ENCODE peak calls at places on chromosomes 3 and 15, in six cellular contexts. B, C, F, R, Q and W are unnamed samples.

GRCh38 chr3:58691997-58692396 is 25.4 kb upstream of the FAM3D start:
- DNase-seq in C (peak; percentile 24), B (no peak), F (peak; percentile 3), R (no peak), Q (no peak), W (no peak)

GRCh38 chr15:101043011-101043410 is 123.9 kb downstream of the LRRK1 start:
- DNase-seq in F (no peak), Q (no peak), B (no peak), R (no peak), C (no peak), W (no peak)

GRCh38 chr3:188350956-188351355 is 197.0 kb downstream of the LPP start:
- DNase-seq in B (no peak), Q (no peak), R (no peak), F (no peak), C (no peak), W (no peak)

GRCh38 chr3:54633444-54634121 is 294.3 kb downstream of the LRTM1 start:
- DNase-seq in F (no peak), R (no peak), B (no peak), C (no peak), Q (no peak), W (no peak)

GRCh38 chr3:83928391-83928790 is 1030.4 kb upstream of the CADM2 start:
- DNase-seq in Q (no peak), F (no peak), R (no peak), B (no peak), C (no peak), W (no peak)

GRCh38 chr15:87326274-87326673 is 930.3 kb downstream of the NTRK3 start:
- DNase-seq in B (no peak), Q (no peak), R (no peak), C (no peak), F (no peak), W (no peak)

GRCh38 chr15:86444527-86444926 is 364.9 kb downstream of the AGBL1 start:
- DNase-seq in Q (no peak), C (no peak), F (no peak), R (no peak), B (no peak), W (no peak)

GRCh38 chr3:159080821-159081220 is 279.0 kb downstream of the MFSD1 start:
- DNase-seq in Q (no peak), B (no peak), R (no peak), F (no peak), C (no peak), W (no peak)

GRCh38 chr15:31605467-31605931 is 278.9 kb downstream of the KLF13 start:
- DNase-seq in C (peak; percentile 45), Q (no peak), F (peak; percentile 5), R (no peak), B (peak; percentile 11), W (no peak)

GRCh38 chr15:81117136-81117535 is 16.9 kb upstream of the CFAP161 start:
- DNase-seq in F (peak; percentile 61), R (no peak), C (no peak), B (peak; percentile 10), Q (no peak), W (no peak)
- H3K27ac ChIP-seq in F (no peak overlapping the region), R (no peak overlapping the region), C (no peak overlapping the region), B (no peak overlapping the region), Q (no peak overlapping the region), W (no peak overlapping the region)

GRCh38 chr15:77068633-77069032 is 2.3 kb downstream of the TSPAN3 start:
- DNase-seq in R (no peak), C (no peak), F (no peak), Q (no peak), B (no peak), W (no peak)

GRCh38 chr15:77070180-77070499 is 769 bp downstream of the TSPAN3 start:
- DNase-seq in R (no peak), C (no peak), F (no peak), B (no peak), Q (no peak), W (no peak)

GRCh38 chr15:77070500-77071337 is at the start of gene TSPAN3:
- DNase-seq in R (peak; percentile 69), B (peak; percentile 81), Q (peak; percentile 95), F (peak; percentile 96), C (peak; percentile 94), W (peak; percentile 94)

GRCh38 chr15:77067691-77068367 is 3.1 kb downstream of the TSPAN3 start:
- DNase-seq in B (no peak), F (no peak), R (no peak), C (no peak), Q (no peak), W (no peak)

DNA sequence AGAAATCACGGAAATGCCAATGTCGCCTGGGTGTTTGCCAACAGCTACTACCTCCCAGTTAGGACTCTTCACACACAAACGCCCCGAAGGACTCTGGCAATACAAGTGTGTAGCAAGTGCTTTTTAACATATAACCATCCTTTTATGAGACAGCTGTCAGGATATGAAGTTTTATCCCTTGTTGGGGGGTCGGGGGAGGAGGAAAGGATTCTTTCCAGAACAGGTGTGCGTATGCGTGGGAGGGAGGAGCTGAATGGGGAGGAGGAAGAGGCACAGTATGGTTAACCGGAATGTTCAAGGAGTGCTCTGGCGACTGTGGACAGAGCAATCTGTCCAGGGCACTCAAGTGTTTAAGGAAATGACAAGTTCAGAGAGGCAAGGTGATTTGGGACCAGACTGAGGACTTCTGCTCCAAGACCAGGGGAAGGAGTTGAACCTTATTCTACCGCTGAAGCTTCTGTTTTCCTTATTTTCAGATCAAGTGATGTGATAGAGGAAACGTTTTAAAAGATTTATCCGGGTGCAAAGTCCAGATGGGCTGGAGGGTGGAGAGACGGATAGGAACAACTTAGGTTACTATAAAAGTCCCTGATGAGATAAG is 1.3 kb downstream of the TSPAN3 start:
- DNase-seq in Q (no peak), C (peak; percentile 32), F (no peak), B (no peak), R (no peak), W (peak; percentile 56)
- H3K27ac ChIP-seq in Q (no peak overlapping the region), C (no peak overlapping the region), F (peak overlapping the region; percentile 97), B (no peak overlapping the region), R (no peak overlapping the region), W (peak overlapping the region; percentile 93)

DNA sequence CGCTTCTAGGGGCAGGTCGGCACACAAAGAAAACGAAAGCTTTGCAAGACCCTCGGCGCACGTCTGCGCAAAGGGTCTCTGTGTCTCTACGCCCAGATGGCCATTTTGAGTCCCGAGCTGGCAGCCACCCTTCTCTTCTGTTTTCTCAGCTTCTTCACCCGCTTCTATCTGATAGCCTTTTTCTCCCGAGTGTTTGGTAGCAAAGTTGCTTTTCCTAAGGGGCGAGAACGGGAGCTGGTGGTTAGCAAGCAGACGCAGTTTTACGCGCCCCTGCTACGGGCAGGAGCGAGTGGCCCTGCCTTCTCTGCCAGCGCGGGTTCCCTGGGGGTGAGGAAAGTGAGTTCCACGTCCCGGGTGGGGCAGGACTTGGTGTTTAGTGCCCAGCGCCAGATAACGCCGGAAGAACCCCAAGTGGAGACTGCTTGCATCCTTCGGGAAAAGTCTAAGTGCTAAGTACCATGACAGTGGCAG is 2.9 kb upstream of the MKRN2 start:
- DNase-seq in Q (peak; percentile 23), C (peak; percentile 29), R (no peak), B (no peak), F (peak; percentile 44), W (peak; percentile 20)
- H3K27ac ChIP-seq in Q (no peak overlapping the region), C (no peak overlapping the region), R (no peak overlapping the region), B (no peak overlapping the region), F (no peak overlapping the region), W (no peak overlapping the region)

GRCh38 chr15:70795311-70795665 is 31.9 kb upstream of the UACA start:
- DNase-seq in R (no peak), F (peak; percentile 91), B (peak; percentile 85), C (peak; percentile 97), Q (no peak), W (no peak)
- H3K27ac ChIP-seq in R (no peak overlapping the region), F (no peak overlapping the region), B (peak overlapping the region; percentile 99), C (peak overlapping the region; percentile 98), Q (no peak overlapping the region), W (no peak overlapping the region)

DNA sequence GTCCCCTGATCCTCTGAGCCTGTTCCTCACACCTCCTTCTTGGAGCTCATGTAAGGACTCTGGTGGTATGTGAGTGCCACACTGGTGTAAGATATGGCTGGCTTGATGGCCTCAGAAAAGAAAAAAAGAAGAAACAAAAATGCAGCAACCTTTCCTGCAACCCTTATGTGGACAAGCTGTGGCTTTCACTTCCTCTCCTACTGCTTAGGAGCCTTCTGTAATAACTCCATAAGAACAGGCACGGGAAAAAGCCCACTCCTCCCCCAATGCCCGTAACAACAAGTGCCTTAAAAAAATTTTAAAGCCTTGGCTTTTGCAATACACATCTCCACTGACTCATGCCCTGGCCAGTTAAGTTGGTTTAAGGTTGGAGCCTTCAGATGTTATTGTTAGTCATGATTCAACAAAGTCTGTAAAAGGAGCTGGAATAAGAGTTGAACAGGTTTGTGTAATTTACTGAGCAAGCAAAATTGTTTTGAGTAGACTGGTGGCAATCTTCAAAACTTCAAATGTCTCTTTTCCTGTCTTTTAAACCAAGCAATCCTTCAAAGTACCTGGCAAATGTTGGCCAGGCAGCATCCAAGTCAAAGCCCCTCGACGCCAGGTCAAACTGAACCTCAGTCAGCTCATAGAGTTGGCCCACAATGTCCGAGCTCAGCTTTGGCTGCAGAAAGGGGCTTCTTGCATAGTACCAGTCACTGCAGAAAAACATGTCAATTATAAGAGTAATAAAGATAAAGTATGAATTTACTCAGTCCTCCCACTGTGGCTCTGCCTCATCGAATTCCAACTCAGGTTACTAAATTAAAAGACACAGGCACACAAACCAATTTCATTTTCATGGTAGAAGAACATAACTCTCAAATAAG is 22.9 kb downstream of the FYCO1 start:
- DNase-seq in C (peak; percentile 95), R (no peak), B (peak; percentile 81), Q (no peak), F (peak; percentile 89), W (no peak)
- H3K27ac ChIP-seq in C (peak overlapping the region; percentile 78), R (no peak overlapping the region), B (peak overlapping the region; percentile 21), Q (peak overlapping the region; percentile 8), F (no peak overlapping the region), W (peak overlapping the region; percentile 35)